ENCODE peak calls at places on chromosomes 7 and 10, in eight cellular contexts. One of them, this sample, is unnamed.
A peak's percentile ranks its signal among the peaks of the same experiment; 100 is the strongest.

GRCh38 chr7:123548406-123548805 is 9.2 kb downstream of the NDUFA5 start:
- DNase-seq in MM.1S: no peak
- DNase-seq in adrenal gland: no peak
- DNase-seq in psoas muscle: no peak
- DNase-seq in GM12878: no peak
- DNase-seq in choroid plexus epithelial cell: no peak
- DNase-seq in upper lobe of left lung: no peak
- DNase-seq in fibroblast of lung: no peak
- DNase-seq in this sample: peak; percentile 38

GRCh38 chr10:24465899-24466615 is 257.1 kb downstream of the KIAA1217 start:
- DNase-seq in MM.1S: peak; percentile 60
- DNase-seq in adrenal gland: peak; percentile 79
- DNase-seq in psoas muscle: no peak
- DNase-seq in GM12878: peak; percentile 45
- DNase-seq in choroid plexus epithelial cell: peak; percentile 97
- DNase-seq in upper lobe of left lung: no peak
- DNase-seq in fibroblast of lung: peak; percentile 92
- DNase-seq in this sample: peak; percentile 84

GRCh38 chr7:106819546-106819945 is 45.5 kb upstream of the PIK3CG start:
- DNase-seq in MM.1S: no peak
- DNase-seq in adrenal gland: no peak
- DNase-seq in psoas muscle: no peak
- DNase-seq in GM12878: no peak
- DNase-seq in choroid plexus epithelial cell: no peak
- DNase-seq in upper lobe of left lung: no peak
- DNase-seq in fibroblast of lung: no peak
- DNase-seq in this sample: no peak

GRCh38 chr7:111763221-111763791 is 201.0 kb upstream of the IMMP2L start:
- DNase-seq in MM.1S: peak; percentile 42
- DNase-seq in adrenal gland: no peak
- DNase-seq in psoas muscle: no peak
- DNase-seq in GM12878: no peak
- DNase-seq in choroid plexus epithelial cell: peak; percentile 85
- DNase-seq in upper lobe of left lung: no peak
- DNase-seq in fibroblast of lung: peak; percentile 82
- DNase-seq in this sample: peak; percentile 81

GRCh38 chr7:148773344-148773743 is 74.6 kb downstream of the CUL1 start:
- DNase-seq in MM.1S: peak; percentile 93
- DNase-seq in adrenal gland: no peak
- DNase-seq in psoas muscle: no peak
- DNase-seq in GM12878: peak; percentile 11
- DNase-seq in choroid plexus epithelial cell: peak; percentile 88
- DNase-seq in upper lobe of left lung: no peak
- DNase-seq in fibroblast of lung: no peak
- DNase-seq in this sample: no peak

GRCh38 chr10:17236468-17236886 is 8.4 kb downstream of the VIM start:
- DNase-seq in MM.1S: no peak
- DNase-seq in adrenal gland: no peak
- DNase-seq in psoas muscle: no peak
- DNase-seq in GM12878: no peak
- DNase-seq in choroid plexus epithelial cell: no peak
- DNase-seq in upper lobe of left lung: no peak
- DNase-seq in fibroblast of lung: no peak
- DNase-seq in this sample: peak; percentile 29

GRCh38 chr7:142889825-142890224 is 4.3 kb upstream of the TRPV6 start:
- DNase-seq in MM.1S: no peak
- DNase-seq in adrenal gland: no peak
- DNase-seq in psoas muscle: no peak
- DNase-seq in GM12878: no peak
- DNase-seq in choroid plexus epithelial cell: no peak
- DNase-seq in upper lobe of left lung: no peak
- DNase-seq in fibroblast of lung: no peak
- DNase-seq in this sample: no peak

GRCh38 chr10:83037653-83038052 is 1101.7 kb upstream of the GHITM start:
- DNase-seq in MM.1S: no peak
- DNase-seq in adrenal gland: no peak
- DNase-seq in psoas muscle: no peak
- DNase-seq in GM12878: no peak
- DNase-seq in choroid plexus epithelial cell: no peak
- DNase-seq in upper lobe of left lung: no peak
- DNase-seq in fibroblast of lung: no peak
- DNase-seq in this sample: peak; percentile 2

GRCh38 chr7:80941206-80941758 is 22.4 kb upstream of the SEMA3C start:
- DNase-seq in MM.1S: no peak
- DNase-seq in adrenal gland: no peak
- DNase-seq in psoas muscle: no peak
- DNase-seq in GM12878: no peak
- DNase-seq in choroid plexus epithelial cell: peak; percentile 91
- DNase-seq in upper lobe of left lung: no peak
- DNase-seq in fibroblast of lung: peak; percentile 83
- DNase-seq in this sample: peak; percentile 86

GRCh38 chr10:3095373-3096139 is 28.2 kb downstream of the PFKP start:
- DNase-seq in MM.1S: no peak
- DNase-seq in adrenal gland: peak; percentile 84
- DNase-seq in psoas muscle: no peak
- DNase-seq in GM12878: peak; percentile 25
- DNase-seq in choroid plexus epithelial cell: peak; percentile 99
- DNase-seq in upper lobe of left lung: no peak
- DNase-seq in fibroblast of lung: peak; percentile 100
- DNase-seq in this sample: peak; percentile 99

GRCh38 chr10:27319752-27320561 is 79.4 kb upstream of the ACBD5 start:
- DNase-seq in MM.1S: no peak
- DNase-seq in adrenal gland: peak; percentile 58
- DNase-seq in psoas muscle: peak; percentile 74
- DNase-seq in GM12878: no peak
- DNase-seq in choroid plexus epithelial cell: peak; percentile 43
- DNase-seq in upper lobe of left lung: peak; percentile 86
- DNase-seq in fibroblast of lung: peak; percentile 52
- DNase-seq in this sample: peak; percentile 77

GRCh38 chr7:66504131-66504530 is 124.5 kb upstream of the KCTD7 start:
- DNase-seq in MM.1S: no peak
- DNase-seq in adrenal gland: no peak
- DNase-seq in psoas muscle: no peak
- DNase-seq in GM12878: no peak
- DNase-seq in choroid plexus epithelial cell: no peak
- DNase-seq in upper lobe of left lung: peak; percentile 50
- DNase-seq in fibroblast of lung: no peak
- DNase-seq in this sample: no peak

GRCh38 chr7:44218418-44219201 is 17.8 kb downstream of the YKT6 start:
- DNase-seq in MM.1S: no peak
- DNase-seq in adrenal gland: no peak
- DNase-seq in psoas muscle: peak; percentile 72
- DNase-seq in GM12878: no peak
- DNase-seq in choroid plexus epithelial cell: no peak
- DNase-seq in upper lobe of left lung: peak; percentile 58
- DNase-seq in fibroblast of lung: no peak
- DNase-seq in this sample: peak; percentile 25

GRCh38 chr10:15439381-15439837 is 68.3 kb upstream of the FAM171A1 start:
- DNase-seq in MM.1S: no peak
- DNase-seq in adrenal gland: peak; percentile 62
- DNase-seq in psoas muscle: no peak
- DNase-seq in GM12878: no peak
- DNase-seq in choroid plexus epithelial cell: peak; percentile 56
- DNase-seq in upper lobe of left lung: no peak
- DNase-seq in fibroblast of lung: peak; percentile 43
- DNase-seq in this sample: peak; percentile 76
- H3K4me3 ChIP-seq in MM.1S: no peak overlapping the region
- H3K4me3 ChIP-seq in adrenal gland: no peak overlapping the region
- H3K4me3 ChIP-seq in psoas muscle: peak overlapping the region; percentile 49
- H3K4me3 ChIP-seq in GM12878: no peak overlapping the region
- H3K4me3 ChIP-seq in choroid plexus epithelial cell: peak overlapping the region; percentile 44
- H3K4me3 ChIP-seq in upper lobe of left lung: peak overlapping the region; percentile 8
- H3K4me3 ChIP-seq in fibroblast of lung: peak overlapping the region; percentile 25
- H3K4me3 ChIP-seq in this sample: peak overlapping the region; percentile 40

DNA sequence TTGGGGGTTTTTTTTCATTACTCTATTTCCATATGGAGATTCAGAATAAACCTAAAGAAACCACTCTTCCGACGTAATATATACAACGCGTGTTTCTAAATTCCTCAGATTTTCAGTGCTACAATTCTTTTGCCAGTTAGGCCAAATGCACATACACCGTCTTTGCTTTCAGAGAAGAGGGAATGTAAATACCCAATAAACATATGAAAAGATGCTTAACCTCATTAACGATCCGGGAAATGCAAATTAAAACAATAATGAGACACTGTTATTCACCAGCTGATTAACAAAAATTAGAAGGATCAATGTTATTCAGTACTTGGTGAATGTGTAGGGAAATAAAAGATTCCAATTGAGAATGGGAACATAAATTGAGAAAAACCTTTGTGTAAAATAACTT is 56.8 kb downstream of the FGFR2 start:
- DNase-seq in MM.1S: no peak
- DNase-seq in adrenal gland: no peak
- DNase-seq in psoas muscle: no peak
- DNase-seq in GM12878: no peak
- DNase-seq in choroid plexus epithelial cell: no peak
- DNase-seq in upper lobe of left lung: no peak
- DNase-seq in fibroblast of lung: no peak
- DNase-seq in this sample: no peak
- TF ChIP-seq CTCF in MM.1S: no peak
- TF ChIP-seq CTCF in adrenal gland: no peak
- TF ChIP-seq CTCF in psoas muscle: no peak
- TF ChIP-seq CTCF in GM12878: no peak
- TF ChIP-seq CTCF in choroid plexus epithelial cell: no peak
- TF ChIP-seq CTCF in upper lobe of left lung: no peak
- TF ChIP-seq CTCF in fibroblast of lung: no peak
- TF ChIP-seq CTCF in this sample: no peak

DNA sequence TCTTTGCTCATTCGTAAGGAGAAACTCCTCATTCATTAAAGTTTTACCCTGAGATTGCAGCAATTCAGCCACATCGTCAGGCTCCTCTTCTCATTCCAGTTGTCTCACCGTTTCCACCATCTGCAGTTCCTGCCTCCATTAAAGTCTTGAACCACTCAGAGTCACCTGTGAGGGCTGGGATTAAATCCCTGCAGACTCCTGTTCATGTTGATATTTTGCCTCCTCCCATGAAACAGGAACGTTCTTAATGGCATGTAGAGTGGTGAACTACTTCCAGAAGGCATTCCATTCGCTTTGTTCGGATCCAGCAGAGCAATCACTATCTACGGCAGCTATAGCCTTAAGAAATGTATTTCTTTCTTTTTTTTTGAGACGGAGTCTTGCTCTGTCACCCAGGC is 96.5 kb upstream of the FAM20C start:
- DNase-seq in MM.1S: no peak
- DNase-seq in adrenal gland: no peak
- DNase-seq in psoas muscle: no peak
- DNase-seq in GM12878: no peak
- DNase-seq in choroid plexus epithelial cell: no peak
- DNase-seq in upper lobe of left lung: no peak
- DNase-seq in fibroblast of lung: no peak
- DNase-seq in this sample: no peak
- H3K4me3 ChIP-seq in MM.1S: no peak overlapping the region
- H3K4me3 ChIP-seq in adrenal gland: no peak overlapping the region
- H3K4me3 ChIP-seq in psoas muscle: no peak overlapping the region
- H3K4me3 ChIP-seq in GM12878: no peak overlapping the region
- H3K4me3 ChIP-seq in choroid plexus epithelial cell: no peak overlapping the region
- H3K4me3 ChIP-seq in upper lobe of left lung: no peak overlapping the region
- H3K4me3 ChIP-seq in fibroblast of lung: no peak overlapping the region
- H3K4me3 ChIP-seq in this sample: no peak overlapping the region

DNA sequence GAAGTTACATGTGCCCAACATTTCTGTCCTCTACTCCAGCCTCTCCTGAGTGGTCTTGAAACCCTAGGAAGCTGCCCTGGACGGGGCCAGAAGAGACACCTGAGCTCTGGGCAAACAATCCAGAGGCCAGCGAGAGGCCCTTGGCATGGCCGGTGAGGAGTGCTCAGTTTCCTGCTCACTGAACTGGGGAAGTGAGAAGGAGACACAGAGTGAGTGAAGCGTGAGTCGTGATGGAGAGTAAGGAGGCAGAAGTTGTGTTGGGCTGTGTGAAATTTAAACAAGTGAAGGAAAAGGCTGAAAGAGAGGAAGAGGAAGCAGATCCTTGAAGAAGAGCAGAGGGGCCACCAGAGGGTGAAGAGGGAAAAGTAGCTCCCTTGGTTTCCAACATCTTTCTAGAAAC is 73.2 kb downstream of the WNT2 start:
- DNase-seq in MM.1S: no peak
- DNase-seq in adrenal gland: no peak
- DNase-seq in psoas muscle: no peak
- DNase-seq in GM12878: no peak
- DNase-seq in choroid plexus epithelial cell: no peak
- DNase-seq in upper lobe of left lung: no peak
- DNase-seq in fibroblast of lung: no peak
- DNase-seq in this sample: no peak
- TF ChIP-seq CTCF in MM.1S: no peak
- TF ChIP-seq CTCF in adrenal gland: no peak
- TF ChIP-seq CTCF in psoas muscle: no peak
- TF ChIP-seq CTCF in GM12878: no peak
- TF ChIP-seq CTCF in choroid plexus epithelial cell: no peak
- TF ChIP-seq CTCF in upper lobe of left lung: no peak
- TF ChIP-seq CTCF in fibroblast of lung: no peak
- TF ChIP-seq CTCF in this sample: no peak

GRCh38 chr10:5709865-5710264 is 25.2 kb downstream of the TASOR2 start:
- DNase-seq in MM.1S: no peak
- DNase-seq in adrenal gland: no peak
- DNase-seq in psoas muscle: no peak
- DNase-seq in GM12878: no peak
- DNase-seq in choroid plexus epithelial cell: no peak
- DNase-seq in upper lobe of left lung: no peak
- DNase-seq in fibroblast of lung: no peak
- DNase-seq in this sample: no peak

GRCh38 chr10:5708356-5708755 is 23.7 kb downstream of the TASOR2 start:
- DNase-seq in MM.1S: no peak
- DNase-seq in adrenal gland: no peak
- DNase-seq in psoas muscle: no peak
- DNase-seq in GM12878: no peak
- DNase-seq in choroid plexus epithelial cell: no peak
- DNase-seq in upper lobe of left lung: no peak
- DNase-seq in fibroblast of lung: no peak
- DNase-seq in this sample: no peak

GRCh38 chr10:5711637-5712036 is 27.0 kb downstream of the TASOR2 start:
- DNase-seq in MM.1S: no peak
- DNase-seq in adrenal gland: no peak
- DNase-seq in psoas muscle: no peak
- DNase-seq in GM12878: no peak
- DNase-seq in choroid plexus epithelial cell: no peak
- DNase-seq in upper lobe of left lung: no peak
- DNase-seq in fibroblast of lung: no peak
- DNase-seq in this sample: no peak

GRCh38 chr10:5710854-5711253 is 26.2 kb downstream of the TASOR2 start:
- DNase-seq in MM.1S: no peak
- DNase-seq in adrenal gland: no peak
- DNase-seq in psoas muscle: no peak
- DNase-seq in GM12878: no peak
- DNase-seq in choroid plexus epithelial cell: no peak
- DNase-seq in upper lobe of left lung: no peak
- DNase-seq in fibroblast of lung: peak; percentile 24
- DNase-seq in this sample: no peak
- H3K4me3 ChIP-seq in MM.1S: no peak overlapping the region
- H3K4me3 ChIP-seq in adrenal gland: no peak overlapping the region
- H3K4me3 ChIP-seq in psoas muscle: peak overlapping the region; percentile 44
- H3K4me3 ChIP-seq in GM12878: peak overlapping the region; percentile 31
- H3K4me3 ChIP-seq in choroid plexus epithelial cell: no peak overlapping the region
- H3K4me3 ChIP-seq in upper lobe of left lung: peak overlapping the region; percentile 7
- H3K4me3 ChIP-seq in fibroblast of lung: peak overlapping the region; percentile 11
- H3K4me3 ChIP-seq in this sample: peak overlapping the region; percentile 19

This sample was measured in fibroblast of pulmonary artery.